ENCODE peak calls at places on chromosomes 4 and X, in four cellular contexts. K is effector memory CD4-positive, alpha-beta T cell; G is NCI-H1092 treated with DMSO at 0.1 percent for 48 hours; T is uterus. Q is an unnamed sample.

GRCh38 chr4:58247792-58248191 is 1137.6 kb upstream of the IGFBP7 start:
- DNase-seq in G (no peak), K (no peak), T (no peak), Q (no peak)

GRCh38 chrX:39725928-39726619 is 371.7 kb downstream of the BCOR start:
- DNase-seq in K (no peak), T (peak; percentile 68), G (no peak), Q (no peak)

GRCh38 chr4:164779811-164780216 is 25.9 kb downstream of the SMIM31 start:
- DNase-seq in K (no peak), G (peak; percentile 13), T (no peak), Q (no peak)

GRCh38 chr4:155190099-155190498 is 18.3 kb upstream of the NPY2R start:
- DNase-seq in K (no peak), T (no peak), G (no peak), Q (no peak)

GRCh38 chr4:165364452-165365080 is 14.2 kb upstream of the CPE start:
- DNase-seq in T (peak; percentile 33), K (no peak), G (no peak), Q (no peak)

GRCh38 chr4:4558881-4559280 is 17.0 kb upstream of the STX18 start:
- DNase-seq in T (no peak), K (no peak), G (no peak), Q (no peak)

GRCh38 chrX:71935542-71935941 is 24.9 kb downstream of the NHSL2 start:
- DNase-seq in G (peak; percentile 91), K (no peak), T (peak; percentile 32), Q (no peak)

GRCh38 chrX:39112143-39112542 is 310.9 kb downstream of the MID1IP1 start:
- DNase-seq in K (no peak), G (no peak), T (no peak), Q (no peak)

GRCh38 chrX:139931646-139932076 is 1.2 kb downstream of the ATP11C start:
- DNase-seq in G (no peak), T (peak; percentile 19), K (no peak), Q (no peak)

GRCh38 chrX:40012800-40013682 is 84.7 kb downstream of the BCOR start:
- DNase-seq in K (no peak), T (peak; percentile 77), G (peak; percentile 67), Q (peak; percentile 79)

GRCh38 chrX:47248576-47248975 is 15.8 kb downstream of the USP11 start:
- DNase-seq in T (no peak), G (no peak), K (no peak), Q (no peak)

GRCh38 chr4:104163820-104164219 is 330.9 kb downstream of the CXXC4 start:
- DNase-seq in K (no peak), G (no peak), T (no peak), Q (no peak)

GRCh38 chr4:130395871-130396270 is 1299.9 kb downstream of the C4orf33 start:
- DNase-seq in T (no peak), G (no peak), K (no peak), Q (no peak)

GRCh38 chr4:17584502-17585213 is 7.7 kb downstream of the LAP3 start:
- DNase-seq in T (no peak), G (peak; percentile 14), K (no peak), Q (no peak)

GRCh38 chr4:137367608-137368007 is 164.7 kb downstream of the PCDH18 start:
- DNase-seq in K (no peak), G (no peak), T (no peak), Q (no peak)

GRCh38 chr4:127783026-127783769 is 1.1 kb downstream of the HSPA4L start:
- DNase-seq in G (peak; percentile 39), K (no peak), T (peak; percentile 54), Q (peak; percentile 64)

GRCh38 chrX:115602729-115603389 is 41.9 kb downstream of the PLS3 start:
- DNase-seq in T (no peak), K (no peak), G (no peak), Q (no peak)

GRCh38 chrX:70769659-70770232 is 138.8 kb downstream of the TEX11 start:
- DNase-seq in T (no peak), G (peak; percentile 5), K (no peak), Q (no peak)

GRCh38 chrX:24860140-24860539 is 155.6 kb downstream of the ARX start:
- DNase-seq in G (no peak), K (no peak), T (no peak), Q (no peak)

GRCh38 chrX:3119376-3119775 is 78.1 kb downstream of the ARSF start:
- DNase-seq in K (no peak), G (no peak), T (no peak), Q (no peak)

GRCh38 chr4:153497988-153498967 is 32.1 kb downstream of the TMEM131L start:
- DNase-seq in K (no peak), G (no peak), T (no peak), Q (no peak)

GRCh38 chr4:149785686-149786431 is 29.8 kb downstream of the IQCM start:
- DNase-seq in T (no peak), G (no peak), K (no peak), Q (no peak)

GRCh38 chr4:96052827-96053226 is 212.9 kb downstream of the PDHA2 start:
- DNase-seq in T (no peak), G (no peak), K (no peak), Q (no peak)

GRCh38 chr4:3708611-3709010 is 57.6 kb upstream of the ADRA2C start:
- DNase-seq in T (no peak), K (no peak), G (no peak), Q (no peak)

GRCh38 chr4:121239951-121240350 is 75.8 kb upstream of the TNIP3 start:
- DNase-seq in T (no peak), G (no peak), K (no peak), Q (no peak)

GRCh38 chr4:45741897-45742296 is 382.0 kb downstream of the GABRG1 start:
- DNase-seq in K (no peak), T (no peak), G (no peak), Q (no peak)

GRCh38 chr4:128635939-128636551 is 173.5 kb upstream of the JADE1 start:
- DNase-seq in K (no peak), T (no peak), G (peak; percentile 82), Q (no peak)